ENCODE peak calls at places on chromosomes 1 and 21, in nine cellular contexts. D is B cell, Y is kidney, B is NB4, J is omental fat pad, C is brain microvascular endothelial cell, N is left ventricle myocardium inferior, P is GM10248, F is cardiac muscle cell. K is an unnamed sample.
A peak's percentile ranks its signal among the peaks of the same experiment; 100 is the strongest.

GRCh38 chr21:44596068-44596725 is 3.9 kb upstream of the KRTAP10-6 start:
- DNase-seq in D (no peak), Y (no peak), B (no peak), J (no peak), C (no peak), N (no peak), P (no peak), F (no peak), K (no peak)

GRCh38 chr1:161013104-161013590 is 7.8 kb downstream of the F11R start:
- DNase-seq in D (no peak), Y (no peak), B (peak; percentile 79), J (no peak), C (no peak), N (no peak), P (no peak), F (peak; percentile 62), K (no peak)

GRCh38 chr1:64880449-64880848 is 85.9 kb downstream of the JAK1 start:
- DNase-seq in D (no peak), Y (no peak), B (no peak), J (no peak), C (no peak), N (no peak), P (no peak), F (no peak), K (no peak)

GRCh38 chr21:39867198-39867650 is at the start of gene PCP4:
- DNase-seq in D (no peak), Y (no peak), B (peak; percentile 47), J (peak; percentile 26), C (peak; percentile 3), N (no peak), P (peak; percentile 32), F (peak; percentile 10), K (no peak)

GRCh38 chr1:209341689-209342420 is 241.7 kb upstream of the CAMK1G start:
- DNase-seq in D (no peak), Y (no peak), B (no peak), J (no peak), C (no peak), N (no peak), P (no peak), F (no peak), K (no peak)

GRCh38 chr1:106831511-106831910 is 225.0 kb upstream of the PRMT6 start:
- DNase-seq in D (no peak), Y (no peak), B (no peak), J (no peak), C (no peak), N (no peak), P (no peak), F (peak; percentile 2), K (no peak)

GRCh38 chr1:114062646-114063045 is 83.4 kb downstream of the OLFML3 start:
- DNase-seq in D (no peak), Y (no peak), B (no peak), J (no peak), C (no peak), N (no peak), P (no peak), F (peak; percentile 3), K (no peak)

GRCh38 chr21:42219606-42220137 is 732 bp downstream of the ABCG1 start:
- DNase-seq in D (peak; percentile 76), Y (peak; percentile 89), B (no peak), J (no peak), C (no peak), N (peak; percentile 28), P (peak; percentile 49), F (peak; percentile 17), K (no peak)

GRCh38 chr21:17798796-17799195 is 20.4 kb downstream of the C21orf91 start:
- DNase-seq in D (no peak), Y (no peak), B (no peak), J (no peak), C (no peak), N (no peak), P (no peak), F (no peak), K (no peak)

GRCh38 chr1:184775329-184775728 is 20.7 kb upstream of the EDEM3 start:
- DNase-seq in D (no peak), Y (no peak), B (no peak), J (no peak), C (no peak), N (no peak), P (no peak), F (no peak), K (no peak)

GRCh38 chr1:10101929-10102328 is 69.2 kb downstream of the UBE4B start:
- DNase-seq in D (no peak), Y (no peak), B (no peak), J (no peak), C (no peak), N (no peak), P (no peak), F (no peak), K (no peak)
- TF ChIP-seq CTCF in D (no peak), Y (no peak), B (no peak), J (no peak), C (no peak), N (peak; percentile 15), P (no peak), F (peak; percentile 6), K (peak; percentile 36)

GRCh38 chr1:238753205-238753720 is 633.1 kb upstream of the CHRM3 start:
- DNase-seq in D (no peak), Y (no peak), B (no peak), J (no peak), C (no peak), N (no peak), P (no peak), F (no peak), K (no peak)

DNA sequence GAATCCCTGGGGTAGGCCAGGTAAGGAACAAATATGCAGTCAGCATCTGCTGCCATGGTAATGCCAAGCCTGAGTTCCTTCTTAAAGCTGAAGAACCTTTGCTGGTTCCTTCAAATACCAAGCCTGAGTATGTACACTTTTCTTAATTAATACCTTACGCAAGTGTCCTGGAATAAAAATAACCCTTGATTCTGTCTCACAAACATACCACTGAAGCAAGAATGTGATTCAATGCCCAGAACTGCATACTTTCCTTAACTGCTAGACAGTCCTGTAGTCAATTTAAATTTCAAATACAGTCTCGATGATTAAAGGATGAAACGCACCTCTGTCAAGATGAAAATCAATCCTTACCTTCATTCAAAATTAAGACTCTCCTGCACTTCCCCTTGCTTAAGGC is 634.0 kb upstream of the CHRM3 start:
- DNase-seq in D (no peak), Y (no peak), B (no peak), J (no peak), C (no peak), N (no peak), P (no peak), F (no peak), K (no peak)
- TF ChIP-seq CTCF in D (no peak), Y (no peak), B (no peak), J (no peak), C (no peak), N (no peak), P (no peak), F (no peak), K (no peak)

GRCh38 chr1:164771001-164771550 is 212.1 kb downstream of the PBX1 start:
- DNase-seq in D (no peak), Y (no peak), B (no peak), J (no peak), C (no peak), N (no peak), P (no peak), F (no peak), K (no peak)
- TF ChIP-seq CTCF in D (no peak), Y (no peak), B (no peak), J (no peak), C (no peak), N (no peak), P (no peak), F (no peak), K (peak; percentile 16)

GRCh38 chr1:230201445-230201844 is 134.4 kb downstream of the GALNT2 start:
- DNase-seq in D (no peak), Y (no peak), B (no peak), J (no peak), C (no peak), N (no peak), P (no peak), F (no peak), K (no peak)
- TF ChIP-seq CTCF in D (no peak), Y (no peak), B (no peak), J (no peak), C (no peak), N (no peak), P (no peak), F (no peak), K (no peak)